ENCODE peak calls at places on chromosomes 4 and X, in ten cellular contexts. E is A673, B is fibroblast of mammary gland, F is right lobe of liver, R is BE2C, Z is GM23248, I is thoracic aorta, W is A549, K is endothelial cell of umbilical vein, N is PC-3. L is an unnamed sample.
A peak's percentile ranks its signal among the peaks of the same experiment; 100 is the strongest.

GRCh38 chrX:110858565-110858964 is 62.9 kb upstream of the CHRDL1 start:
- DNase-seq in N (no peak), B (no peak), K (no peak), E (no peak), Z (no peak), R (no peak), W (no peak), I (no peak), F (no peak), L (no peak)

GRCh38 chr4:102867278-102868152 is 1.3 kb upstream of the CISD2 start:
- DNase-seq in R (no peak), I (no peak), N (no peak), E (no peak), K (no peak), W (no peak), B (no peak), Z (no peak), F (no peak), L (peak; percentile 20)

GRCh38 chrX:74118503-74118902 is 185.5 kb upstream of the ZCCHC13 start:
- DNase-seq in R (no peak), W (no peak), B (no peak), Z (peak; percentile 6), K (no peak), I (no peak), F (no peak), N (peak; percentile 58), E (no peak), L (no peak)

GRCh38 chr4:86092684-86093083 is 267.2 kb downstream of the MAPK10 start:
- DNase-seq in I (no peak), K (peak; percentile 27), E (peak; percentile 1), Z (peak; percentile 92), B (peak; percentile 90), R (no peak), F (no peak), N (peak; percentile 78), W (peak; percentile 15), L (no peak)

GRCh38 chr4:110669663-110670062 is 46.8 kb upstream of the PITX2 start:
- DNase-seq in R (no peak), K (no peak), B (no peak), I (no peak), N (peak; percentile 45), E (no peak), W (no peak), F (no peak), Z (peak; percentile 33), L (peak; percentile 61)

GRCh38 chr4:167088115-167088514 is 146.2 kb downstream of the SPOCK3 start:
- DNase-seq in B (no peak), K (no peak), E (no peak), N (no peak), R (no peak), F (no peak), Z (no peak), I (no peak), W (no peak), L (no peak)

GRCh38 chrX:35040871-35041270 is 98.3 kb downstream of the FAM47B start:
- DNase-seq in B (peak; percentile 5), F (no peak), I (no peak), E (peak; percentile 24), R (no peak), N (no peak), Z (no peak), W (no peak), K (no peak), L (no peak)

GRCh38 chr4:36823199-36823967 is 421.2 kb upstream of the NWD2 start:
- DNase-seq in W (no peak), K (no peak), I (no peak), Z (no peak), F (no peak), R (no peak), B (no peak), E (no peak), N (no peak), L (no peak)

GRCh38 chr4:69750346-69750745 is 10.1 kb downstream of the SULT1B1 start:
- DNase-seq in R (no peak), I (no peak), N (peak; percentile 60), F (no peak), B (peak; percentile 52), Z (peak; percentile 58), E (no peak), W (no peak), K (peak; percentile 51), L (no peak)

GRCh38 chr4:99856166-99856565 is 38.1 kb downstream of the LAMTOR3 start:
- DNase-seq in E (no peak), N (peak; percentile 48), F (no peak), R (no peak), W (no peak), Z (peak; percentile 73), K (peak; percentile 13), B (peak; percentile 71), I (no peak), L (no peak)

GRCh38 chrX:19893722-19894121 is 6.3 kb upstream of the SH3KBP1 start:
- DNase-seq in Z (peak; percentile 55), N (peak; percentile 82), K (no peak), R (no peak), B (peak; percentile 62), W (no peak), F (no peak), E (no peak), I (no peak), L (no peak)

GRCh38 chr4:150237110-150237852 is 159.0 kb downstream of the DCLK2 start:
- DNase-seq in I (no peak), N (peak; percentile 84), F (no peak), K (peak; percentile 94), Z (peak; percentile 95), W (peak; percentile 46), B (peak; percentile 96), R (no peak), E (peak; percentile 51), L (no peak)

DNA sequence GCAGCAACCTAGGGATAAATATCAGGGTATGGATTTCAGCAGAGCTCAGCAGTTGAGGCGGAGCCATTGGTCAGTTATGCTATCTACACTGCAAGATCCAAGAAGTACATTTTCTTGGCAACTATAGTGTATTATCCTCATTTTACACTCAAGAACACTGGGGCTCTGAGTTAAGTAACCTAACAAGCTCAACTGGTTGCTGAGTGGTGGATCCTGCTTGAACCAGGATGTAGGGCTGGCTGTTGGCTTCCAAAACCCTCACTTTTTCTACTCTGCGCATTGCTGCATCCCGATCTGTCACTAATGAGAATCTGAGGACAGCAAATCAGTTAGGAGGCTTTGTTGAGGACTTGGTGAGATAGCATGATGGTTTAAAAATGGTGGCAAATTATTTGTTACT is 1.5 kb upstream of the SCARB2 start:
- DNase-seq in Z (no peak), N (peak; percentile 22), B (no peak), F (no peak), E (no peak), I (no peak), K (no peak), R (no peak), W (no peak), L (no peak)
- H3K4me3 ChIP-seq in Z (no peak overlapping the region), N (no peak overlapping the region), B (no peak overlapping the region), F (no peak overlapping the region), E (no peak overlapping the region), I (no peak overlapping the region), K (no peak overlapping the region), R (no peak overlapping the region), W (no peak overlapping the region), L (no peak overlapping the region)

DNA sequence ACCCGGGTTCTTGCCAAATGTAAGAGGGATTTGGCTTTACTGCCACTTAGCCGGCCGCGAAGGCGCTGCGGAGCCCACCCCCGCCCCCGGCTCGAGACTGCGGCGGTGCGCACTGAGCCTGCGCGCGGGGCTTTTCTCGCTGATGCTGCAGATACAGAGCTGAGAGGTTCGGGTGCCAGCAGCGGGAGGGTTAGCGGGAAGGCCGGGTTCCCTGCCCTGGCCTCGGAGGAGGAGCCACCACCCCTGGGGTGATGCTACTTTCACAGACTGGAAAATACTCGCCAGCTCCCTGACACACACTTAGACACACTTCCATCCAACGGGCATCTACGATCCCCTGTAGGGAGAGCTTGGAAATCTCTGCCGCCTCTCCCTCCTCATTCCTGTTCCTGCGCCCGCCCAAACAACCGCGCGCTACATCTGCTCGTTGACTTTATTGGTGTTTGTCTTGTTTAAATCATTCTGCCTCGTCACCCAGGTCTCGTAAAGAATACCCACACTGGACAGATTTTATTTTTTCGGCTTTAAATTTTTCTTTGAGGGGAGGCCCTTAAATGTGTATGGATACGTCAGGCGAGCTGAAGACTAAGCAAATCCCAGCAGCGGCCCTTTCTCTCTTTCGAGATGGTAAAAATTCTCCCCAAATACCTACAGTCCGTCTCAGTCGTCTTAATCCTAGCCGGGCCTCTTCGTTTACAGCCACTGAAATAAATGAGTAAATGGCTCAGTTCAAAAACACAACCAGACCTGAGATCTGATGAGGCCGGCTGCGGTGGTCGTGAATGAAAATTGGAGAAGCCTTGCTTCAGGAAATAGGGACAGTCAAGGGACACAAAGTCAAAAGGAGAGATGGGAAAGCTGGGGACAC is 1.9 kb upstream of the PCDH7 start:
- DNase-seq in W (peak; percentile 2), F (peak; percentile 24), Z (peak; percentile 34), B (peak; percentile 35), K (peak; percentile 76), I (no peak), N (peak; percentile 25), R (peak; percentile 37), E (peak; percentile 92), L (peak; percentile 43)
- H3K4me3 ChIP-seq in W (peak overlapping the region; percentile 41), F (peak overlapping the region; percentile 22), Z (peak overlapping the region; percentile 72), B (peak overlapping the region; percentile 62), K (peak overlapping the region; percentile 34), I (peak overlapping the region; percentile 83), N (peak overlapping the region; percentile 79), R (peak overlapping the region; percentile 75), E (peak overlapping the region; percentile 93), L (peak overlapping the region; percentile 50)

GRCh38 chrX:44225667-44226066 is 117.8 kb downstream of the EFHC2 start:
- DNase-seq in N (no peak), F (no peak), Z (no peak), R (no peak), W (no peak), E (no peak), B (no peak), I (no peak), K (no peak), L (no peak)
- H3K4me3 ChIP-seq in N (no peak overlapping the region), F (no peak overlapping the region), Z (no peak overlapping the region), R (no peak overlapping the region), W (no peak overlapping the region), E (no peak overlapping the region), B (no peak overlapping the region), I (no peak overlapping the region), K (no peak overlapping the region), L (no peak overlapping the region)

DNA sequence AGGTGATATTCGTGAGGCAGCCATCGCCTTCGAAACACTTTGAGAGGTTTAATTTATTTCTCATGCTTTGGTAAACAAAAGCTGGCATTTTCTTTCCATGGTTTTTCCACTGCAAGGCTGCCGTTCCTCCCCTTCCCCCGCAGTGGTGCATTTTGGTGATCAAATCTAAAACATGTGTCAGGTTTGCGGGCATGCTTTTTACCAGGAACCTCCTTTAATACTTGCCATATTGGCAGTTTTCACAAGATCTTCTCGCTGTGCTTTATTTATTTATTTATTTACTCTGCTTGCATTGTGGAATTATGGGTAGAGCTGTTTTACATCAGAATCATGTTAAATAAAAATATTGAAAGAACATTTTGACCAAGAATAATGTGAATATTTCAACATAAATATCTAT is 54.2 kb downstream of the STOX2 start:
- DNase-seq in Z (no peak), E (no peak), F (no peak), N (no peak), I (no peak), B (no peak), W (no peak), K (no peak), R (no peak), L (no peak)
- H3K4me3 ChIP-seq in Z (no peak overlapping the region), E (no peak overlapping the region), F (no peak overlapping the region), N (no peak overlapping the region), I (no peak overlapping the region), B (no peak overlapping the region), W (no peak overlapping the region), K (no peak overlapping the region), R (peak overlapping the region; percentile 70), L (peak overlapping the region; percentile 25)

GRCh38 chr4:56654238-56654632 is 26.9 kb downstream of the HOPX start:
- DNase-seq in K (no peak), E (no peak), I (no peak), W (no peak), N (peak; percentile 31), F (no peak), R (no peak), B (no peak), Z (no peak), L (no peak)
- H3K4me3 ChIP-seq in K (no peak overlapping the region), E (no peak overlapping the region), I (no peak overlapping the region), W (no peak overlapping the region), N (no peak overlapping the region), F (no peak overlapping the region), R (no peak overlapping the region), B (no peak overlapping the region), Z (no peak overlapping the region), L (no peak overlapping the region)

L was measured in MG63.